ENCODE peak calls at places on chromosomes 5 and 9, in six cellular contexts. O, M, R, V, W and U are unnamed samples.

GRCh38 chr9:127970401-127971313 is 10.1 kb downstream of the EEIG1 start:
- DNase-seq in O (no peak), M (no peak), R (peak), V (no peak), W (peak), U (no peak)

GRCh38 chr5:83343345-83343744 is 128.2 kb upstream of the VCAN start:
- DNase-seq in O (no peak), M (no peak), R (no peak), V (no peak), W (no peak), U (no peak)

GRCh38 chr9:96476591-96476990 is 26.6 kb downstream of the HABP4 start:
- DNase-seq in O (no peak), M (no peak), R (no peak), V (no peak), W (no peak), U (no peak)

GRCh38 chr5:150181035-150181434 is 8.8 kb upstream of the SLC6A7 start:
- DNase-seq in O (no peak), M (no peak), R (no peak), V (no peak), W (no peak), U (no peak)

GRCh38 chr9:4661165-4662095 is 664 bp upstream of the PLPP6 start:
- DNase-seq in O (peak), M (no peak), R (no peak), V (no peak), W (no peak), U (no peak)

GRCh38 chr5:172443441-172444109 is 10.8 kb downstream of the SH3PXD2B start:
- DNase-seq in O (no peak), M (peak), R (peak), V (no peak), W (no peak), U (peak)

GRCh38 chr5:17185776-17186175 is 31.7 kb upstream of the BASP1 start:
- DNase-seq in O (peak), M (peak), R (no peak), V (no peak), W (no peak), U (peak)

GRCh38 chr9:98873535-98874432 is 66.3 kb downstream of the GALNT12 start:
- DNase-seq in O (no peak), M (peak), R (no peak), V (no peak), W (no peak), U (peak)

GRCh38 chr9:127140181-127140580 is 17.7 kb upstream of the ANGPTL2 start:
- DNase-seq in O (no peak), M (no peak), R (no peak), V (no peak), W (no peak), U (no peak)

GRCh38 chr5:178474562-178475184 is 115.5 kb downstream of the COL23A1 start:
- DNase-seq in O (no peak), M (no peak), R (no peak), V (no peak), W (no peak), U (no peak)

GRCh38 chr9:110444911-110445310 is 107.2 kb upstream of the TXNDC8 start:
- DNase-seq in O (no peak), M (peak), R (no peak), V (no peak), W (no peak), U (no peak)

GRCh38 chr9:101119206-101119819 is 90.8 kb downstream of the PLPPR1 start:
- DNase-seq in O (peak), M (peak), R (peak), V (no peak), W (no peak), U (peak)

GRCh38 chr5:54740141-54740540 is 222.6 kb downstream of the SNX18 start:
- DNase-seq in O (no peak), M (no peak), R (no peak), V (no peak), W (no peak), U (no peak)

GRCh38 chr5:419970-420369 is 23.0 kb upstream of the EXOC3 start:
- DNase-seq in O (no peak), M (no peak), R (no peak), V (no peak), W (no peak), U (no peak)

GRCh38 chr9:12908910-12909309 is 134.1 kb downstream of the LURAP1L start:
- DNase-seq in O (no peak), M (no peak), R (no peak), V (no peak), W (no peak), U (no peak)

GRCh38 chr5:139700711-139701693 is 52.9 kb downstream of the CXXC5 start:
- DNase-seq in O (peak), M (no peak), R (no peak), V (no peak), W (no peak), U (no peak)

GRCh38 chr9:138071292-138071691 is 193.7 kb downstream of the CACNA1B start:
- DNase-seq in O (no peak), M (no peak), R (no peak), V (no peak), W (no peak), U (no peak)

GRCh38 chr5:180116077-180116375 is 44.5 kb upstream of the RNF130 start:
- DNase-seq in O (no peak), M (no peak), R (no peak), V (no peak), W (no peak), U (peak)

GRCh38 chr9:120965344-120966004 is 38.9 kb upstream of the TRAF1 start:
- DNase-seq in O (no peak), M (no peak), R (no peak), V (no peak), W (no peak), U (no peak)

GRCh38 chr5:83555263-83555662 is 83.7 kb downstream of the VCAN start:
- DNase-seq in O (no peak), M (no peak), R (no peak), V (no peak), W (no peak), U (no peak)

GRCh38 chr5:169006206-169006605 is 294.7 kb downstream of the SLIT3 start:
- DNase-seq in O (no peak), M (no peak), R (no peak), V (no peak), W (no peak), U (no peak)

GRCh38 chr5:110702300-110702699 is 24.2 kb downstream of the TMEM232 start:
- DNase-seq in O (no peak), M (no peak), R (no peak), V (no peak), W (no peak), U (no peak)

GRCh38 chr5:61549530-61549929 is 217.5 kb downstream of the ZSWIM6 start:
- DNase-seq in O (no peak), M (no peak), R (no peak), V (no peak), W (no peak), U (no peak)

GRCh38 chr5:125005287-125005686 is 258.8 kb upstream of the ZNF608 start:
- DNase-seq in O (peak), M (no peak), R (peak), V (no peak), W (peak), U (no peak)

GRCh38 chr9:72554221-72554641 is 32.8 kb downstream of the TMC1 start:
- DNase-seq in O (no peak), M (peak), R (no peak), V (no peak), W (no peak), U (no peak)